ENCODE peak calls at places on chromosome 6, in six cellular contexts. G is activated CD4-positive, alpha-beta T cell treated with anti-CD3 and anti-CD28 coated beads for 4 hours; E is naive thymus-derived CD8-positive, alpha-beta T cell; I is posterior vena cava; Z is adrenal gland; P is osteoblast. W is an unnamed sample.

GRCh38 chr6:158498362-158498761 is 61.5 kb upstream of the TMEM181 start:
- DNase-seq in G (no peak), E (no peak), I (no peak), Z (no peak), P (no peak), W (no peak)

GRCh38 chr6:22036267-22036666 is 260.6 kb downstream of the PRL start:
- DNase-seq in G (no peak), E (no peak), I (no peak), Z (no peak), P (no peak), W (no peak)

GRCh38 chr6:96907498-96907897 is 9.8 kb upstream of the NDUFAF4 start:
- DNase-seq in G (no peak), E (no peak), I (no peak), Z (no peak), P (no peak), W (no peak)

GRCh38 chr6:116580198-116580597 is 8.9 kb downstream of the RWDD1 start:
- DNase-seq in G (no peak), E (no peak), I (no peak), Z (no peak), P (no peak), W (no peak)

GRCh38 chr6:26232306-26232949 is 132.6 kb upstream of the BTN3A2 start:
- DNase-seq in G (no peak), E (no peak), I (no peak), Z (no peak), P (no peak), W (no peak)

GRCh38 chr6:79404677-79405076 is 132.6 kb downstream of the LCA5 start:
- DNase-seq in G (no peak), E (no peak), I (no peak), Z (no peak), P (no peak), W (no peak)

GRCh38 chr6:52610745-52611355 is 34.0 kb upstream of the TRAM2 start:
- DNase-seq in G (no peak), E (no peak), I (no peak), Z (no peak), P (no peak), W (no peak)

GRCh38 chr6:91720323-91720722 is 1133.5 kb upstream of the MAP3K7 start:
- DNase-seq in G (no peak), E (no peak), I (no peak), Z (no peak), P (no peak), W (no peak)

GRCh38 chr6:32046450-32047083 is 8.4 kb downstream of the CYP21A2 start:
- DNase-seq in G (no peak), E (no peak), I (peak), Z (peak), P (peak), W (no peak)

GRCh38 chr6:45924763-45925342 is 90.8 kb downstream of the CLIC5 start:
- DNase-seq in G (no peak), E (no peak), I (no peak), Z (no peak), P (no peak), W (no peak)

GRCh38 chr6:159716247-159717086 is 10.8 kb upstream of the WTAP start:
- DNase-seq in G (no peak), E (no peak), I (no peak), Z (peak), P (peak), W (no peak)

GRCh38 chr6:25369043-25369442 is 89.9 kb downstream of the CARMIL1 start:
- DNase-seq in G (no peak), E (no peak), I (no peak), Z (no peak), P (no peak), W (no peak)

GRCh38 chr6:15183979-15184378 is 61.9 kb upstream of the JARID2 start:
- DNase-seq in G (peak), E (no peak), I (peak), Z (no peak), P (no peak), W (no peak)

GRCh38 chr6:138795809-138796469 is at the start of gene ECT2L:
- DNase-seq in G (no peak), E (no peak), I (peak), Z (peak), P (peak), W (no peak)

GRCh38 chr6:137872071-137872470 is 5.0 kb downstream of the TNFAIP3 start:
- DNase-seq in G (no peak), E (no peak), I (no peak), Z (no peak), P (peak), W (no peak)

GRCh38 chr6:135062735-135063134 is 8.1 kb upstream of the HBS1L start:
- DNase-seq in G (no peak), E (no peak), I (no peak), Z (no peak), P (no peak), W (no peak)

GRCh38 chr6:116060572-116061283 is at the start of gene FRK:
- DNase-seq in G (no peak), E (no peak), I (no peak), Z (no peak), P (peak), W (no peak)

GRCh38 chr6:34511923-34512737 is 44.0 kb downstream of the SPDEF start:
- DNase-seq in G (no peak), E (no peak), I (peak), Z (no peak), P (no peak), W (no peak)

GRCh38 chr6:124373386-124373785 is 569.7 kb downstream of the NKAIN2 start:
- DNase-seq in G (no peak), E (no peak), I (no peak), Z (no peak), P (no peak), W (no peak)

GRCh38 chr6:19554356-19555225 is 282.6 kb upstream of the ID4 start:
- DNase-seq in G (no peak), E (no peak), I (no peak), Z (peak), P (no peak), W (no peak)

GRCh38 chr6:82088978-82089855 is 158.3 kb downstream of the IBTK start:
- DNase-seq in G (no peak), E (no peak), I (no peak), Z (no peak), P (no peak), W (no peak)

GRCh38 chr6:41584668-41585205 is 38.6 kb downstream of the FOXP4 start:
- DNase-seq in G (no peak), E (no peak), I (no peak), Z (no peak), P (no peak), W (no peak)

GRCh38 chr6:452301-453067 is 60.9 kb downstream of the IRF4 start:
- DNase-seq in G (no peak), E (no peak), I (peak), Z (no peak), P (no peak), W (no peak)

GRCh38 chr6:56387621-56388413 is 140.4 kb upstream of the COL21A1 start:
- DNase-seq in G (no peak), E (no peak), I (no peak), Z (no peak), P (no peak), W (no peak)

GRCh38 chr6:112100561-112100960 is 13.2 kb downstream of the FAM229B start:
- DNase-seq in G (no peak), E (no peak), I (no peak), Z (no peak), P (no peak), W (no peak)

GRCh38 chr6:167151648-167152047 is 6.1 kb downstream of the GPR31 start:
- DNase-seq in G (no peak), E (no peak), I (no peak), Z (no peak), P (no peak), W (no peak)

GRCh38 chr6:42316390-42316970 is 98.8 kb upstream of the MRPS10 start:
- DNase-seq in G (no peak), E (no peak), I (no peak), Z (no peak), P (no peak), W (no peak)

GRCh38 chr6:3484240-3484639 is 27.4 kb upstream of the SLC22A23 start:
- DNase-seq in G (no peak), E (no peak), I (no peak), Z (no peak), P (no peak), W (no peak)

GRCh38 chr6:4848382-4849068 is 72.3 kb downstream of the CDYL start:
- DNase-seq in G (no peak), E (no peak), I (no peak), Z (no peak), P (peak), W (no peak)

GRCh38 chr6:6752129-6752528 is 163.6 kb downstream of the LY86 start:
- DNase-seq in G (no peak), E (no peak), I (no peak), Z (no peak), P (peak), W (no peak)

GRCh38 chr6:41846666-41847237 is 48.4 kb downstream of the USP49 start:
- DNase-seq in G (peak), E (peak), I (no peak), Z (peak), P (peak), W (peak)

GRCh38 chr6:167730441-167730840 is 96.3 kb upstream of the AFDN start:
- DNase-seq in G (no peak), E (no peak), I (no peak), Z (peak), P (no peak), W (no peak)

GRCh38 chr6:113450061-113450465 is 407.1 kb upstream of the MARCKS start:
- DNase-seq in G (no peak), E (no peak), I (no peak), Z (no peak), P (no peak), W (no peak)

GRCh38 chr6:22062807-22063408 is 233.9 kb downstream of the PRL start:
- DNase-seq in G (peak), E (peak), I (no peak), Z (no peak), P (no peak), W (peak)

GRCh38 chr6:88916615-88917198 is 46.7 kb downstream of the RNGTT start:
- DNase-seq in G (no peak), E (no peak), I (no peak), Z (no peak), P (no peak), W (no peak)

GRCh38 chr6:143400258-143401059 is 50.0 kb downstream of the ADAT2 start:
- DNase-seq in G (no peak), E (no peak), I (no peak), Z (no peak), P (peak), W (no peak)

GRCh38 chr6:157593596-157593995 is 212.6 kb downstream of the ZDHHC14 start:
- DNase-seq in G (no peak), E (no peak), I (peak), Z (peak), P (no peak), W (no peak)

GRCh38 chr6:33732819-33733218 is 13.9 kb downstream of the IP6K3 start:
- DNase-seq in G (no peak), E (no peak), I (no peak), Z (no peak), P (no peak), W (no peak)